ENCODE peak calls at places on chromosomes 4 and X, in ten cellular contexts. One of them, this sample, is unnamed.

GRCh38 chrX:40175416-40176255 is 77.9 kb upstream of the BCOR start:
- DNase-seq in astrocyte of the spinal cord: peak; percentile 33
- DNase-seq in astrocyte: no peak
- DNase-seq in AG04450: no peak
- DNase-seq in esophagus squamous epithelium: peak; percentile 40
- DNase-seq in MM.1S: peak; percentile 77
- DNase-seq in spleen: peak; percentile 97
- DNase-seq in choroid plexus epithelial cell: peak; percentile 53
- DNase-seq in left ventricle myocardium inferior: peak; percentile 74
- DNase-seq in fibroblast of pulmonary artery: peak; percentile 56
- DNase-seq in this sample: peak; percentile 15

GRCh38 chrX:71178908-71179307 is 34.3 kb downstream of the NLGN3 start:
- DNase-seq in esophagus squamous epithelium: no peak
- DNase-seq in astrocyte: peak; percentile 37
- DNase-seq in choroid plexus epithelial cell: peak; percentile 80
- DNase-seq in left ventricle myocardium inferior: no peak
- DNase-seq in fibroblast of pulmonary artery: peak; percentile 79
- DNase-seq in spleen: no peak
- DNase-seq in astrocyte of the spinal cord: peak; percentile 66
- DNase-seq in AG04450: peak; percentile 27
- DNase-seq in MM.1S: peak; percentile 63
- DNase-seq in this sample: peak; percentile 64

GRCh38 chr4:142850478-142850877 is 4.4 kb upstream of the INPP4B start:
- DNase-seq in esophagus squamous epithelium: no peak
- DNase-seq in AG04450: no peak
- DNase-seq in choroid plexus epithelial cell: no peak
- DNase-seq in astrocyte of the spinal cord: no peak
- DNase-seq in spleen: no peak
- DNase-seq in astrocyte: no peak
- DNase-seq in fibroblast of pulmonary artery: peak; percentile 14
- DNase-seq in MM.1S: no peak
- DNase-seq in left ventricle myocardium inferior: no peak
- DNase-seq in this sample: peak; percentile 26

GRCh38 chrX:259692-260355 is 21.4 kb upstream of the PLCXD1 start:
- DNase-seq in spleen: peak; percentile 78
- DNase-seq in astrocyte: no peak
- DNase-seq in fibroblast of pulmonary artery: no peak
- DNase-seq in esophagus squamous epithelium: no peak
- DNase-seq in astrocyte of the spinal cord: no peak
- DNase-seq in left ventricle myocardium inferior: no peak
- DNase-seq in AG04450: no peak
- DNase-seq in choroid plexus epithelial cell: no peak
- DNase-seq in MM.1S: no peak
- DNase-seq in this sample: no peak

GRCh38 chr4:153115322-153116100 is 88.7 kb upstream of the TRIM2 start:
- DNase-seq in esophagus squamous epithelium: no peak
- DNase-seq in AG04450: no peak
- DNase-seq in fibroblast of pulmonary artery: peak; percentile 59
- DNase-seq in astrocyte: peak; percentile 82
- DNase-seq in spleen: no peak
- DNase-seq in MM.1S: peak; percentile 95
- DNase-seq in left ventricle myocardium inferior: no peak
- DNase-seq in choroid plexus epithelial cell: peak; percentile 77
- DNase-seq in astrocyte of the spinal cord: peak; percentile 82
- DNase-seq in this sample: peak; percentile 69

GRCh38 chr4:112793033-112793432 is 156.1 kb downstream of the LARP7 start:
- DNase-seq in fibroblast of pulmonary artery: no peak
- DNase-seq in AG04450: no peak
- DNase-seq in MM.1S: no peak
- DNase-seq in esophagus squamous epithelium: no peak
- DNase-seq in spleen: no peak
- DNase-seq in choroid plexus epithelial cell: no peak
- DNase-seq in left ventricle myocardium inferior: no peak
- DNase-seq in astrocyte: no peak
- DNase-seq in astrocyte of the spinal cord: no peak
- DNase-seq in this sample: no peak

GRCh38 chr4:2250764-2251072 is 8.8 kb upstream of the HAUS3 start:
- DNase-seq in choroid plexus epithelial cell: no peak
- DNase-seq in esophagus squamous epithelium: no peak
- DNase-seq in fibroblast of pulmonary artery: no peak
- DNase-seq in spleen: peak; percentile 71
- DNase-seq in astrocyte: no peak
- DNase-seq in astrocyte of the spinal cord: no peak
- DNase-seq in MM.1S: no peak
- DNase-seq in AG04450: no peak
- DNase-seq in left ventricle myocardium inferior: no peak
- DNase-seq in this sample: no peak

GRCh38 chr4:41257901-41258300 is 1.2 kb downstream of the UCHL1 start:
- DNase-seq in spleen: no peak
- DNase-seq in left ventricle myocardium inferior: no peak
- DNase-seq in esophagus squamous epithelium: no peak
- DNase-seq in astrocyte of the spinal cord: no peak
- DNase-seq in fibroblast of pulmonary artery: no peak
- DNase-seq in astrocyte: no peak
- DNase-seq in AG04450: no peak
- DNase-seq in MM.1S: no peak
- DNase-seq in choroid plexus epithelial cell: peak; percentile 13
- DNase-seq in this sample: no peak

GRCh38 chrX:53433651-53434639 is at the start of gene HSD17B10:
- DNase-seq in left ventricle myocardium inferior: peak; percentile 90
- DNase-seq in MM.1S: peak; percentile 90
- DNase-seq in astrocyte: peak; percentile 62
- DNase-seq in choroid plexus epithelial cell: peak; percentile 80
- DNase-seq in spleen: peak; percentile 97
- DNase-seq in astrocyte of the spinal cord: peak; percentile 78
- DNase-seq in esophagus squamous epithelium: peak; percentile 35
- DNase-seq in AG04450: no peak
- DNase-seq in fibroblast of pulmonary artery: peak; percentile 75
- DNase-seq in this sample: peak; percentile 85

GRCh38 chrX:12210196-12210815 is 72.0 kb downstream of the FRMPD4 start:
- DNase-seq in left ventricle myocardium inferior: peak; percentile 16
- DNase-seq in MM.1S: no peak
- DNase-seq in esophagus squamous epithelium: no peak
- DNase-seq in choroid plexus epithelial cell: peak; percentile 4
- DNase-seq in AG04450: no peak
- DNase-seq in astrocyte of the spinal cord: peak; percentile 73
- DNase-seq in astrocyte: peak; percentile 57
- DNase-seq in spleen: no peak
- DNase-seq in fibroblast of pulmonary artery: peak; percentile 71
- DNase-seq in this sample: peak; percentile 48

GRCh38 chr4:168978001-168978700 is 31.9 kb downstream of the CBR4 start:
- DNase-seq in choroid plexus epithelial cell: peak; percentile 42
- DNase-seq in MM.1S: no peak
- DNase-seq in astrocyte of the spinal cord: peak; percentile 31
- DNase-seq in left ventricle myocardium inferior: no peak
- DNase-seq in AG04450: peak; percentile 3
- DNase-seq in spleen: no peak
- DNase-seq in astrocyte: peak; percentile 31
- DNase-seq in fibroblast of pulmonary artery: peak; percentile 57
- DNase-seq in esophagus squamous epithelium: no peak
- DNase-seq in this sample: peak; percentile 8

GRCh38 chr4:108744307-108744706 is 18.5 kb downstream of the ETNPPL start:
- DNase-seq in AG04450: no peak
- DNase-seq in fibroblast of pulmonary artery: no peak
- DNase-seq in astrocyte of the spinal cord: no peak
- DNase-seq in MM.1S: no peak
- DNase-seq in astrocyte: no peak
- DNase-seq in esophagus squamous epithelium: no peak
- DNase-seq in choroid plexus epithelial cell: no peak
- DNase-seq in spleen: no peak
- DNase-seq in left ventricle myocardium inferior: no peak
- DNase-seq in this sample: no peak

GRCh38 chrX:69021561-69021960 is 143.7 kb downstream of the PJA1 start:
- DNase-seq in left ventricle myocardium inferior: no peak
- DNase-seq in astrocyte of the spinal cord: no peak
- DNase-seq in astrocyte: no peak
- DNase-seq in AG04450: no peak
- DNase-seq in fibroblast of pulmonary artery: no peak
- DNase-seq in esophagus squamous epithelium: no peak
- DNase-seq in spleen: no peak
- DNase-seq in choroid plexus epithelial cell: no peak
- DNase-seq in MM.1S: no peak
- DNase-seq in this sample: no peak

GRCh38 chr4:10403633-10404445 is 53.4 kb downstream of the ZNF518B start:
- DNase-seq in left ventricle myocardium inferior: no peak
- DNase-seq in AG04450: no peak
- DNase-seq in fibroblast of pulmonary artery: peak; percentile 79
- DNase-seq in astrocyte of the spinal cord: peak; percentile 37
- DNase-seq in astrocyte: peak; percentile 2
- DNase-seq in esophagus squamous epithelium: no peak
- DNase-seq in choroid plexus epithelial cell: peak; percentile 71
- DNase-seq in MM.1S: peak; percentile 14
- DNase-seq in spleen: no peak
- DNase-seq in this sample: peak; percentile 60

GRCh38 chrX:40772290-40772689 is 36.9 kb upstream of the MED14 start:
- DNase-seq in fibroblast of pulmonary artery: peak; percentile 23
- DNase-seq in AG04450: no peak
- DNase-seq in choroid plexus epithelial cell: no peak
- DNase-seq in left ventricle myocardium inferior: no peak
- DNase-seq in spleen: no peak
- DNase-seq in esophagus squamous epithelium: no peak
- DNase-seq in astrocyte of the spinal cord: peak; percentile 60
- DNase-seq in astrocyte: peak; percentile 79
- DNase-seq in MM.1S: no peak
- DNase-seq in this sample: peak; percentile 87

GRCh38 chr4:156946508-156947197 is 24.9 kb downstream of the PDGFC start:
- DNase-seq in astrocyte: peak; percentile 99
- DNase-seq in choroid plexus epithelial cell: peak; percentile 97
- DNase-seq in AG04450: peak; percentile 88
- DNase-seq in astrocyte of the spinal cord: peak; percentile 98
- DNase-seq in esophagus squamous epithelium: no peak
- DNase-seq in left ventricle myocardium inferior: no peak
- DNase-seq in MM.1S: no peak
- DNase-seq in fibroblast of pulmonary artery: peak; percentile 93
- DNase-seq in spleen: no peak
- DNase-seq in this sample: peak; percentile 98

GRCh38 chr4:149784018-149784417 is 31.6 kb downstream of the IQCM start:
- DNase-seq in astrocyte of the spinal cord: peak; percentile 39
- DNase-seq in spleen: no peak
- DNase-seq in astrocyte: peak; percentile 32
- DNase-seq in fibroblast of pulmonary artery: peak; percentile 68
- DNase-seq in MM.1S: no peak
- DNase-seq in AG04450: no peak
- DNase-seq in esophagus squamous epithelium: no peak
- DNase-seq in left ventricle myocardium inferior: no peak
- DNase-seq in choroid plexus epithelial cell: peak; percentile 52
- DNase-seq in this sample: peak; percentile 80

GRCh38 chr4:76758290-76758882 is 139.6 kb downstream of the SOWAHB start:
- DNase-seq in MM.1S: peak; percentile 34
- DNase-seq in AG04450: no peak
- DNase-seq in fibroblast of pulmonary artery: peak; percentile 91
- DNase-seq in spleen: no peak
- DNase-seq in choroid plexus epithelial cell: peak; percentile 89
- DNase-seq in left ventricle myocardium inferior: no peak
- DNase-seq in astrocyte: peak; percentile 58
- DNase-seq in esophagus squamous epithelium: no peak
- DNase-seq in astrocyte of the spinal cord: peak; percentile 81
- DNase-seq in this sample: peak; percentile 53

GRCh38 chr4:7194251-7195137 is 2.2 kb downstream of the SORCS2 start:
- DNase-seq in astrocyte: no peak
- DNase-seq in AG04450: no peak
- DNase-seq in MM.1S: no peak
- DNase-seq in astrocyte of the spinal cord: no peak
- DNase-seq in choroid plexus epithelial cell: peak; percentile 40
- DNase-seq in fibroblast of pulmonary artery: peak; percentile 17
- DNase-seq in esophagus squamous epithelium: no peak
- DNase-seq in left ventricle myocardium inferior: peak; percentile 42
- DNase-seq in spleen: peak; percentile 51
- DNase-seq in this sample: no peak
- TF ChIP-seq CTCF in astrocyte: peak; percentile 35
- TF ChIP-seq CTCF in AG04450: peak; percentile 60
- TF ChIP-seq CTCF in MM.1S: peak; percentile 18
- TF ChIP-seq CTCF in astrocyte of the spinal cord: peak; percentile 65
- TF ChIP-seq CTCF in choroid plexus epithelial cell: peak; percentile 69
- TF ChIP-seq CTCF in fibroblast of pulmonary artery: peak; percentile 45
- TF ChIP-seq CTCF in esophagus squamous epithelium: peak; percentile 37
- TF ChIP-seq CTCF in left ventricle myocardium inferior: peak; percentile 62
- TF ChIP-seq CTCF in spleen: no peak
- TF ChIP-seq CTCF in this sample: no peak

DNA sequence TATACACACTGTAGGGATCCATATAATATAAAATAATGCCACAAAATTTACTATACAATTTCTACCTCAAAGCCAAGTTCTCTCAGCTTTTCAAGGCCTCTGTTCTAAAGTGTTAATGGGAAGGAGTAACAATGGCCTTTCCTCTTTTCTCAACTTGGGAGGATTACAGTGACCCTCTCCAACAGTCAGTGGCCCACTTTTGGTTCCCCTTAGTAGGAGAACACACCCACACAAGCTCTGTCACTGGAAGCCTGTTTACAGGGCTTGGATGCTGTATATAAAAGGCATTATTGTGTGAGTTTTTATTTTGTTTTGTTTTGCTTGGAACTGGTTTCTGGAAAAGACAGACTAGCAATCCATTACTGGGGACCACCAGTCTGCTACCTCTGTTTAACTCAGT is 1.8 kb downstream of the ARHGEF6 start:
- DNase-seq in spleen: no peak
- DNase-seq in MM.1S: no peak
- DNase-seq in left ventricle myocardium inferior: no peak
- DNase-seq in esophagus squamous epithelium: no peak
- DNase-seq in fibroblast of pulmonary artery: no peak
- DNase-seq in AG04450: no peak
- DNase-seq in astrocyte of the spinal cord: no peak
- DNase-seq in choroid plexus epithelial cell: no peak
- DNase-seq in astrocyte: no peak
- DNase-seq in this sample: no peak
- H3K4me3 ChIP-seq in spleen: peak overlapping the region; percentile 27
- H3K4me3 ChIP-seq in MM.1S: peak overlapping the region; percentile 64
- H3K4me3 ChIP-seq in left ventricle myocardium inferior: peak overlapping the region; percentile 57
- H3K4me3 ChIP-seq in esophagus squamous epithelium: no peak overlapping the region
- H3K4me3 ChIP-seq in fibroblast of pulmonary artery: no peak overlapping the region
- H3K4me3 ChIP-seq in AG04450: no peak overlapping the region
- H3K4me3 ChIP-seq in astrocyte of the spinal cord: no peak overlapping the region
- H3K4me3 ChIP-seq in choroid plexus epithelial cell: no peak overlapping the region
- H3K4me3 ChIP-seq in astrocyte: no peak overlapping the region
- H3K4me3 ChIP-seq in this sample: no peak overlapping the region

DNA sequence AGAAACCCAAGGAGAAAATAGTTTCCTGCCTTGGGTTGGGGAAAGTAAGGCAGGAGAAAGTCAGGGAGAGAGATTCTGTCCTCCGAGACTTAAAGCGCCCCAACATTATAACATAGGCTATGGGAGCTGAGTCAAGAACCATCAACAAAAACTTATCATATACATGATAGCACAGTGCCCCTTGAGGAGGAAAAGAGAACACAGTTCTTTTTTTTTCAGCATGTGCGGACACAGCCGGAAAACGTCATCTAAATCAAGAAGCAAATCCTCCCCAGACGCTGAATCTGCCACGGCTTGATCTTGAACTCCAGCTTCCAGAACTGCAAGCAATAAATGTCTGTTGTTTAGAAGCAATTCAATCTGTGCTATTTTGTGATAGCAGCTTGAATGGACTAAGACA is 549.6 kb upstream of the PRKX start:
- DNase-seq in astrocyte of the spinal cord: no peak
- DNase-seq in MM.1S: no peak
- DNase-seq in AG04450: no peak
- DNase-seq in spleen: no peak
- DNase-seq in left ventricle myocardium inferior: no peak
- DNase-seq in choroid plexus epithelial cell: no peak
- DNase-seq in astrocyte: no peak
- DNase-seq in fibroblast of pulmonary artery: no peak
- DNase-seq in esophagus squamous epithelium: no peak
- DNase-seq in this sample: peak; percentile 1
- TF ChIP-seq CTCF in astrocyte of the spinal cord: no peak
- TF ChIP-seq CTCF in MM.1S: no peak
- TF ChIP-seq CTCF in AG04450: no peak
- TF ChIP-seq CTCF in spleen: no peak
- TF ChIP-seq CTCF in left ventricle myocardium inferior: no peak
- TF ChIP-seq CTCF in choroid plexus epithelial cell: no peak
- TF ChIP-seq CTCF in astrocyte: no peak
- TF ChIP-seq CTCF in fibroblast of pulmonary artery: no peak
- TF ChIP-seq CTCF in esophagus squamous epithelium: no peak
- TF ChIP-seq CTCF in this sample: no peak

GRCh38 chrX:134544614-134545255 is 84.8 kb downstream of the HPRT1 start:
- DNase-seq in choroid plexus epithelial cell: no peak
- DNase-seq in fibroblast of pulmonary artery: no peak
- DNase-seq in astrocyte of the spinal cord: no peak
- DNase-seq in astrocyte: no peak
- DNase-seq in spleen: no peak
- DNase-seq in left ventricle myocardium inferior: no peak
- DNase-seq in MM.1S: no peak
- DNase-seq in esophagus squamous epithelium: no peak
- DNase-seq in AG04450: no peak
- DNase-seq in this sample: no peak
- H3K4me3 ChIP-seq in choroid plexus epithelial cell: peak overlapping the region; percentile 46
- H3K4me3 ChIP-seq in fibroblast of pulmonary artery: no peak overlapping the region
- H3K4me3 ChIP-seq in astrocyte of the spinal cord: no peak overlapping the region
- H3K4me3 ChIP-seq in astrocyte: no peak overlapping the region
- H3K4me3 ChIP-seq in spleen: no peak overlapping the region
- H3K4me3 ChIP-seq in left ventricle myocardium inferior: peak overlapping the region; percentile 62
- H3K4me3 ChIP-seq in MM.1S: no peak overlapping the region
- H3K4me3 ChIP-seq in esophagus squamous epithelium: no peak overlapping the region
- H3K4me3 ChIP-seq in AG04450: no peak overlapping the region
- H3K4me3 ChIP-seq in this sample: peak overlapping the region; percentile 13

This sample was measured in epithelial cell of esophagus.